ENCODE peak calls at places on chromosomes 11 and 22, in nine cellular contexts. O is PC-3, F is neural crest cell, D is mesothelial cell of epicardium, P is endothelial cell, U is Peyer's patch, R is cardiac muscle cell, H is A549, L is upper lobe of right lung. A is an unnamed sample.
A peak's percentile ranks its signal among the peaks of the same experiment; 100 is the strongest.

GRCh38 chr11:106644824-106645223 is 373.5 kb downstream of the GUCY1A2 start:
- DNase-seq in D (no peak), R (peak; percentile 46), P (no peak), U (no peak), H (no peak), F (no peak), L (no peak), O (peak; percentile 57), A (no peak)

GRCh38 chr22:19168088-19168890 is 10.2 kb downstream of the SLC25A1 start:
- DNase-seq in O (no peak), F (no peak), P (no peak), L (no peak), H (no peak), D (no peak), U (no peak), R (no peak), A (no peak)

GRCh38 chr11:115918579-115918978 is 414.4 kb upstream of the CADM1 start:
- DNase-seq in D (no peak), P (no peak), L (no peak), H (no peak), O (no peak), R (no peak), U (no peak), F (no peak), A (no peak)

GRCh38 chr11:77191823-77192495 is 63.9 kb downstream of the MYO7A start:
- DNase-seq in P (peak; percentile 86), U (peak; percentile 21), D (peak; percentile 75), F (peak; percentile 68), H (peak; percentile 94), O (peak; percentile 99), L (peak; percentile 86), R (peak; percentile 64), A (peak; percentile 77)

GRCh38 chr11:133136376-133136775 is 395.9 kb downstream of the OPCML start:
- DNase-seq in R (no peak), U (no peak), P (no peak), F (no peak), L (no peak), D (no peak), H (no peak), O (no peak), A (no peak)

GRCh38 chr11:27482793-27483192 is 10.2 kb upstream of the LGR4 start:
- DNase-seq in H (no peak), P (no peak), F (no peak), R (no peak), U (no peak), O (no peak), L (no peak), D (no peak), A (no peak)

GRCh38 chr22:20636945-20637344 is 129.5 kb downstream of the MED15 start:
- DNase-seq in H (no peak), R (no peak), D (no peak), F (no peak), P (no peak), U (no peak), L (no peak), O (no peak), A (no peak)

GRCh38 chr11:83641511-83641910 is 355.3 kb upstream of the CCDC90B start:
- DNase-seq in H (peak; percentile 7), D (no peak), F (no peak), U (no peak), O (no peak), L (no peak), R (peak; percentile 16), P (no peak), A (no peak)

GRCh38 chr11:120013325-120014250 is 124.3 kb downstream of the TRIM29 start:
- DNase-seq in H (peak; percentile 35), O (peak; percentile 65), P (peak; percentile 72), F (peak; percentile 50), R (peak; percentile 49), L (no peak), U (no peak), D (peak; percentile 42), A (peak; percentile 82)
- TF ChIP-seq CTCF in H (peak; percentile 36), O (peak; percentile 85), P (peak; percentile 60), F (peak; percentile 72), R (peak; percentile 79), L (peak; percentile 42), U (peak; percentile 51), D (peak; percentile 66), A (peak; percentile 36)

GRCh38 chr11:65498977-65499712 is at the start of gene MALAT1:
- DNase-seq in D (peak; percentile 88), F (peak; percentile 99), R (peak; percentile 98), H (peak; percentile 96), P (peak; percentile 93), O (peak; percentile 96), L (peak; percentile 93), U (peak; percentile 96), A (no peak)

GRCh38 chr11:65496304-65497140 is 2.3 kb upstream of the MALAT1 start:
- DNase-seq in D (no peak), P (no peak), H (no peak), F (no peak), U (no peak), R (peak; percentile 77), O (no peak), L (peak; percentile 57), A (no peak)

GRCh38 chr11:65498727-65498976 is 193 bp upstream of the MALAT1 start:
- DNase-seq in F (no peak), U (no peak), D (no peak), H (no peak), P (no peak), O (no peak), L (no peak), R (no peak), A (no peak)

GRCh38 chr11:65498042-65498726 is 661 bp upstream of the MALAT1 start:
- DNase-seq in O (peak; percentile 50), P (no peak), U (no peak), L (peak; percentile 71), F (no peak), H (peak; percentile 82), R (peak; percentile 84), D (no peak), A (no peak)

GRCh38 chr11:65497141-65498041 is 1.5 kb upstream of the MALAT1 start:
- DNase-seq in R (peak; percentile 100), D (peak; percentile 99), F (peak; percentile 98), O (peak; percentile 99), P (peak; percentile 99), L (peak; percentile 99), U (peak; percentile 98), H (peak; percentile 99), A (peak; percentile 87)
- TF ChIP-seq CTCF in R (peak; percentile 9), D (no peak), F (no peak), O (no peak), P (no peak), L (no peak), U (no peak), H (no peak), A (no peak)

GRCh38 chr11:117380676-117381075 is 53.0 kb downstream of the CEP164 start:
- DNase-seq in D (no peak), U (no peak), O (no peak), L (no peak), F (no peak), H (no peak), P (no peak), R (no peak), A (no peak)

GRCh38 chr11:117374316-117374715 is 46.7 kb downstream of the CEP164 start:
- DNase-seq in P (no peak), D (no peak), F (no peak), L (no peak), O (no peak), U (no peak), R (no peak), H (no peak), A (no peak)

GRCh38 chr11:117375960-117376359 is 48.3 kb downstream of the CEP164 start:
- DNase-seq in P (no peak), L (no peak), U (no peak), O (no peak), D (no peak), H (no peak), R (no peak), F (no peak), A (no peak)

GRCh38 chr11:117378966-117379865 is 51.6 kb downstream of the CEP164 start:
- DNase-seq in R (no peak), D (no peak), U (no peak), L (no peak), P (no peak), F (no peak), O (no peak), H (no peak), A (no peak)

DNA sequence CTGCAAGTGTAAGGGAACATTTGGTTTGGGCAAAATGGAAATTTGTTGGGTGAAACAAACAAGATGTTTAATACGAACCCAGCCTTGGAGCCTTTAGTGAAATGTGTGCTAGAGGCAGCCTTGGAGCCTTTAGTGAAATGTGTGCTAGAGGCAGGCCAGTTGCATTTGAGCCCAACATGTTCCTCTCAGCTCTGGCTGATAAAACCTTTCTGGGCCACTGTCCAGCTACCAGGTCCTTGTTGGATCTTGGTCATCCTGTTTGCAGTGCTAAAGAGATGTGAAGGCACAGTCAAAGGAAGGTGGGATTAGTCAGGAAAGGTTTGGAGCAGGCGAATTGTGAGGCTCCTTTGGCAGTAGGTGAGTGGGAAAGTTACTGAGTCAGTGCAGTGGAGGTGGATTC is 48.9 kb downstream of the CEP164 start:
- DNase-seq in R (no peak), O (no peak), L (no peak), P (no peak), U (no peak), F (no peak), H (no peak), D (no peak), A (no peak)
- TF ChIP-seq CTCF in R (no peak), O (no peak), L (no peak), P (no peak), U (no peak), F (no peak), H (no peak), D (no peak), A (no peak)

GRCh38 chr11:75374646-75375045 is 23.2 kb upstream of the ARRB1 start:
- DNase-seq in P (no peak), F (no peak), H (no peak), O (no peak), U (no peak), D (no peak), R (no peak), L (no peak), A (no peak)

GRCh38 chr11:75371930-75372876 is 20.7 kb upstream of the ARRB1 start:
- DNase-seq in U (no peak), H (peak; percentile 96), F (no peak), O (peak; percentile 97), R (peak; percentile 14), D (no peak), L (no peak), P (no peak), A (no peak)

GRCh38 chr11:75380245-75380644 is 19.1 kb upstream of the RPS3 start:
- DNase-seq in P (no peak), D (no peak), L (no peak), H (no peak), F (no peak), U (no peak), O (no peak), R (no peak), A (no peak)

GRCh38 chr11:75375626-75376025 is 23.7 kb upstream of the RPS3 start:
- DNase-seq in P (no peak), R (no peak), F (no peak), O (no peak), U (no peak), H (no peak), L (no peak), D (no peak), A (no peak)

DNA sequence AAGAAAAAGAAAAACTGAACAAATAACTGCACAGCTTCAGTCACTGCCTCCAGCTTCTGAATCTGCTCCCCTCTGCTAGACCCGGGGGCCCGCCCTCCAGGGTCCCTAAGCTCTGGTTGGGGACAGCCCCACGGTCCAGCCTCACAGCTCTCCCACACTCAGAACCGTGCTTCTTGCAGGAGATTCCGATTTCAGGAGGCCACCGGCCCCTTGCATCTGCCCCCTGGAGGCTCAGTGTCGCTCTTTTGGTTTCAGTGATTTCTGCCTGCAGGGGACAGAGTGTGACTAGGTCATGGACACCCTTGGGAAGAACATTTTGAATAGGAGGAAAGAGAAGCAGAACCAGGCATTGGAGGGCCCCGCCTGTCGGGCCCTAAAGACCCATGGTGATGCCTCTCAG is 23.1 kb upstream of the RPS3 start:
- DNase-seq in L (no peak), P (no peak), U (no peak), D (no peak), H (no peak), R (no peak), F (no peak), O (peak; percentile 15), A (no peak)
- TF ChIP-seq CTCF in L (no peak), P (no peak), U (no peak), D (no peak), H (no peak), R (peak; percentile 11), F (peak; percentile 25), O (peak; percentile 49), A (no peak)